ENCODE peak calls at places on chromosomes 7 and 10, in ten cellular contexts. One of them, this sample, is unnamed.

GRCh38 chr7:116614509-116615285 is 57.3 kb upstream of the MET start:
- DNase-seq in tibial artery: no peak
- DNase-seq in gastrocnemius medialis: no peak
- DNase-seq in heart right ventricle: no peak
- DNase-seq in HCT116: no peak
- DNase-seq in stomach: no peak
- DNase-seq in PC-9: no peak
- DNase-seq in fibroblast of lung: no peak
- DNase-seq in mammary epithelial cell: no peak
- DNase-seq in uterus: no peak
- DNase-seq in this sample: no peak

GRCh38 chr10:34985823-34986222 is 104.3 kb downstream of the CUL2 start:
- DNase-seq in uterus: no peak
- DNase-seq in HCT116: no peak
- DNase-seq in fibroblast of lung: no peak
- DNase-seq in heart right ventricle: no peak
- DNase-seq in tibial artery: no peak
- DNase-seq in mammary epithelial cell: no peak
- DNase-seq in PC-9: no peak
- DNase-seq in gastrocnemius medialis: no peak
- DNase-seq in stomach: no peak
- DNase-seq in this sample: no peak

GRCh38 chr10:69103784-69104183 is 15.9 kb downstream of the SRGN start:
- DNase-seq in uterus: no peak
- DNase-seq in tibial artery: no peak
- DNase-seq in heart right ventricle: peak; percentile 35
- DNase-seq in stomach: no peak
- DNase-seq in HCT116: no peak
- DNase-seq in mammary epithelial cell: no peak
- DNase-seq in PC-9: no peak
- DNase-seq in fibroblast of lung: no peak
- DNase-seq in gastrocnemius medialis: no peak
- DNase-seq in this sample: no peak

GRCh38 chr7:45872116-45873034 is 507 bp downstream of the CCDC201 start:
- DNase-seq in stomach: no peak
- DNase-seq in HCT116: no peak
- DNase-seq in heart right ventricle: no peak
- DNase-seq in gastrocnemius medialis: no peak
- DNase-seq in fibroblast of lung: no peak
- DNase-seq in uterus: no peak
- DNase-seq in PC-9: peak; percentile 35
- DNase-seq in tibial artery: no peak
- DNase-seq in mammary epithelial cell: no peak
- DNase-seq in this sample: no peak

GRCh38 chr7:40880581-40880980 is 745.8 kb downstream of the SUGCT start:
- DNase-seq in fibroblast of lung: peak; percentile 56
- DNase-seq in heart right ventricle: no peak
- DNase-seq in gastrocnemius medialis: no peak
- DNase-seq in HCT116: no peak
- DNase-seq in uterus: no peak
- DNase-seq in tibial artery: no peak
- DNase-seq in stomach: no peak
- DNase-seq in mammary epithelial cell: no peak
- DNase-seq in PC-9: no peak
- DNase-seq in this sample: no peak

GRCh38 chr7:128889121-128889520 is 21.4 kb downstream of the KCP start:
- DNase-seq in PC-9: peak; percentile 75
- DNase-seq in heart right ventricle: no peak
- DNase-seq in uterus: no peak
- DNase-seq in HCT116: no peak
- DNase-seq in fibroblast of lung: no peak
- DNase-seq in mammary epithelial cell: peak; percentile 59
- DNase-seq in gastrocnemius medialis: no peak
- DNase-seq in stomach: no peak
- DNase-seq in tibial artery: no peak
- DNase-seq in this sample: no peak

GRCh38 chr7:37277513-37277912 is 171.2 kb downstream of the ELMO1 start:
- DNase-seq in stomach: no peak
- DNase-seq in fibroblast of lung: no peak
- DNase-seq in heart right ventricle: no peak
- DNase-seq in uterus: no peak
- DNase-seq in gastrocnemius medialis: no peak
- DNase-seq in PC-9: no peak
- DNase-seq in tibial artery: no peak
- DNase-seq in HCT116: no peak
- DNase-seq in mammary epithelial cell: no peak
- DNase-seq in this sample: no peak

GRCh38 chr10:119737827-119738226 is 12.0 kb downstream of the INPP5F start:
- DNase-seq in gastrocnemius medialis: peak; percentile 47
- DNase-seq in mammary epithelial cell: peak; percentile 84
- DNase-seq in stomach: no peak
- DNase-seq in uterus: no peak
- DNase-seq in PC-9: peak; percentile 59
- DNase-seq in HCT116: peak; percentile 86
- DNase-seq in fibroblast of lung: peak; percentile 91
- DNase-seq in heart right ventricle: no peak
- DNase-seq in tibial artery: no peak
- DNase-seq in this sample: peak; percentile 89

GRCh38 chr7:69603937-69604494 is 5.7 kb downstream of the AUTS2 start:
- DNase-seq in stomach: no peak
- DNase-seq in uterus: no peak
- DNase-seq in PC-9: no peak
- DNase-seq in HCT116: no peak
- DNase-seq in gastrocnemius medialis: no peak
- DNase-seq in fibroblast of lung: no peak
- DNase-seq in mammary epithelial cell: no peak
- DNase-seq in heart right ventricle: no peak
- DNase-seq in tibial artery: no peak
- DNase-seq in this sample: no peak

GRCh38 chr10:93061594-93062498 is 1.2 kb downstream of the CYP26C1 start:
- DNase-seq in uterus: no peak
- DNase-seq in heart right ventricle: no peak
- DNase-seq in stomach: no peak
- DNase-seq in PC-9: no peak
- DNase-seq in gastrocnemius medialis: no peak
- DNase-seq in HCT116: no peak
- DNase-seq in mammary epithelial cell: no peak
- DNase-seq in tibial artery: no peak
- DNase-seq in fibroblast of lung: no peak
- DNase-seq in this sample: no peak

GRCh38 chr7:39265912-39266591 is 288.3 kb downstream of the POU6F2 start:
- DNase-seq in stomach: no peak
- DNase-seq in fibroblast of lung: no peak
- DNase-seq in gastrocnemius medialis: no peak
- DNase-seq in tibial artery: no peak
- DNase-seq in heart right ventricle: no peak
- DNase-seq in mammary epithelial cell: no peak
- DNase-seq in uterus: no peak
- DNase-seq in HCT116: no peak
- DNase-seq in PC-9: no peak
- DNase-seq in this sample: no peak

GRCh38 chr10:7773845-7774801 is 13.7 kb downstream of the KIN start:
- DNase-seq in gastrocnemius medialis: no peak
- DNase-seq in uterus: no peak
- DNase-seq in mammary epithelial cell: no peak
- DNase-seq in tibial artery: no peak
- DNase-seq in heart right ventricle: peak; percentile 28
- DNase-seq in fibroblast of lung: no peak
- DNase-seq in stomach: peak; percentile 91
- DNase-seq in PC-9: no peak
- DNase-seq in HCT116: no peak
- DNase-seq in this sample: no peak

GRCh38 chr10:46104071-46104585 is 58.1 kb upstream of the MSMB start:
- DNase-seq in HCT116: no peak
- DNase-seq in PC-9: no peak
- DNase-seq in tibial artery: no peak
- DNase-seq in uterus: no peak
- DNase-seq in fibroblast of lung: no peak
- DNase-seq in stomach: no peak
- DNase-seq in heart right ventricle: no peak
- DNase-seq in mammary epithelial cell: no peak
- DNase-seq in gastrocnemius medialis: no peak
- DNase-seq in this sample: no peak

GRCh38 chr10:132421377-132422168 is 24.6 kb downstream of the PWWP2B start:
- DNase-seq in mammary epithelial cell: no peak
- DNase-seq in heart right ventricle: peak; percentile 77
- DNase-seq in PC-9: peak; percentile 74
- DNase-seq in stomach: peak; percentile 90
- DNase-seq in gastrocnemius medialis: peak; percentile 77
- DNase-seq in fibroblast of lung: peak; percentile 40
- DNase-seq in uterus: peak; percentile 76
- DNase-seq in HCT116: no peak
- DNase-seq in tibial artery: peak; percentile 83
- DNase-seq in this sample: no peak

GRCh38 chr10:22615101-22615500 is 99.3 kb downstream of the PIP4K2A start:
- DNase-seq in mammary epithelial cell: no peak
- DNase-seq in stomach: no peak
- DNase-seq in heart right ventricle: no peak
- DNase-seq in tibial artery: no peak
- DNase-seq in gastrocnemius medialis: no peak
- DNase-seq in PC-9: no peak
- DNase-seq in fibroblast of lung: no peak
- DNase-seq in uterus: no peak
- DNase-seq in HCT116: no peak
- DNase-seq in this sample: no peak
- H3K4me1 ChIP-seq in mammary epithelial cell: peaks cover 19% of the 10 kb centered on the region
- H3K4me1 ChIP-seq in stomach: peaks cover 68% of the 10 kb centered on the region
- H3K4me1 ChIP-seq in heart right ventricle: peaks cover 39% of the 10 kb centered on the region
- H3K4me1 ChIP-seq in tibial artery: no peaks in the 10 kb centered on the region
- H3K4me1 ChIP-seq in gastrocnemius medialis: peaks cover 18% of the 10 kb centered on the region
- H3K4me1 ChIP-seq in PC-9: peaks cover 13% of the 10 kb centered on the region
- H3K4me1 ChIP-seq in fibroblast of lung: peaks cover 11% of the 10 kb centered on the region
- H3K4me1 ChIP-seq in uterus: no peaks in the 10 kb centered on the region
- H3K4me1 ChIP-seq in HCT116: peaks cover 55% of the 10 kb centered on the region
- H3K4me1 ChIP-seq in this sample: peaks cover 10% of the 10 kb centered on the region

DNA sequence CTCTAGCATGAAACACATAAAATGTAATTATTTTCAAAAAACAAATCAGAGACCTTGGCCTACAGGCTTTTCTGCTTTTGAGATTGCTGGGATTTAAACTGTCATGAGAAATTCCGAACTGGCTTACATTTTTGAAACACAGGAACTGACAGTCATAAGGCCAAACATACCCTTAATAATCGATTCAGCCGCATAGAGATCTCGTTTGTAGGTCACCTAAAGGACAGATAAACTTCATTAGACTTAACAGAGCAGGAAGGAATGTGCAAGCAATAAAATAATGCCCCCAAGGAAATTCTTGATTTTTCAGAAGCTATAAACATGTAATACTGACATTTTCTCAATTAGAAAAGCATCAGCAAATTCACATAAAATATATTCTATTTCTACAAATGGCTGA is 120.1 kb downstream of the CRPPA start:
- DNase-seq in stomach: no peak
- DNase-seq in tibial artery: no peak
- DNase-seq in fibroblast of lung: no peak
- DNase-seq in heart right ventricle: no peak
- DNase-seq in HCT116: no peak
- DNase-seq in mammary epithelial cell: no peak
- DNase-seq in gastrocnemius medialis: no peak
- DNase-seq in PC-9: no peak
- DNase-seq in uterus: no peak
- DNase-seq in this sample: no peak
- H3K27ac ChIP-seq in stomach: no peak overlapping the region
- H3K27ac ChIP-seq in tibial artery: no peak overlapping the region
- H3K27ac ChIP-seq in fibroblast of lung: no peak overlapping the region
- H3K27ac ChIP-seq in heart right ventricle: no peak overlapping the region
- H3K27ac ChIP-seq in HCT116: no peak overlapping the region
- H3K27ac ChIP-seq in mammary epithelial cell: no peak overlapping the region
- H3K27ac ChIP-seq in gastrocnemius medialis: no peak overlapping the region
- H3K27ac ChIP-seq in PC-9: no peak overlapping the region
- H3K27ac ChIP-seq in uterus: no peak overlapping the region
- H3K27ac ChIP-seq in this sample: no peak overlapping the region

DNA sequence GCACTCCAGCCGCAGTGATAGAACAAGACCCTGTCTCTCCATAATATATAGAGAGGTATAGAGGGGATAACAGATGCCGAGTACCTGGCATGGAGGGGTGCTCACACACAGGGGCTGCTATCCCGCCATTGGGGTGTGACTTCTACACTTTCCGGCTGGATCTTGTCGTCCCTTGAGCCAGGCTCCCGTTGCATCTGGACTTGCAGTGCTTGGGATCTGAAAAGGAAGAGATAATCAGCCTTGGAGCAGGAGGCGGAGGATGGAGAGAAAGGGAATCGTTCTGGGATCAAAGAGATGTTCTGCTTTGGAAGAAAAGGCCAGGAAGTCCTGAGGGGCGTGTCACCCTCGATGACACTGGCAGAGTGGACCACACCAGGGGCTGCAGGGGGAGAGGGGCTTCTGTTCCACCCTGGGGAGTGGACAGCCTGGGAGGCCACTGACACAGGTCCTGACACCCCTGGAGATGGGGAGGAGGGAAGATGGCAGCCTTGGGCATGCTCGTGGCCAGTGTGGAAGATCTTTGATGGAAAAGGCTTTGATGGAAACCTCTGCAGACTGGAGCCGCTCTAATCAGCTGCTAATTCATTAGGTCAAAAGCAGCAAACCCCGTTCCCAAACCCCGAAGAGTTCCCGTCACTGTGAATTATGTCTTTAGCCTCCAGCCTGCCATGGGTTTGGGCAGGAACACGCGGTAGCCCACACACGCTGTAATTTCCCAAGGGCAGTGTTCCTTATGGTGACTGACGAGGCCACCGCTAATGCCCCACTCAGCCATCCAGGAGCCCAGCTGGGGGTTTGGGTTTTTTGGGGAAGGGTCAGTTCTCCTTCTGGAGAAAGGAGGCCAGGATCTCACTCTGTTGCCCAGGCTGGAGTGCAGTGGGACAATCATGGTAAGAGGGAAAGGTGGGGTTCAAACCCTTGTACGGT is 85.0 kb downstream of the CARD11 start:
- DNase-seq in PC-9: no peak
- DNase-seq in mammary epithelial cell: no peak
- DNase-seq in stomach: no peak
- DNase-seq in HCT116: no peak
- DNase-seq in fibroblast of lung: no peak
- DNase-seq in uterus: no peak
- DNase-seq in tibial artery: no peak
- DNase-seq in heart right ventricle: no peak
- DNase-seq in gastrocnemius medialis: no peak
- DNase-seq in this sample: no peak
- H3K4me1 ChIP-seq in PC-9: peaks cover 36% of the 10 kb centered on the region
- H3K4me1 ChIP-seq in mammary epithelial cell: peaks cover 32% of the 10 kb centered on the region
- H3K4me1 ChIP-seq in stomach: no peaks in the 10 kb centered on the region
- H3K4me1 ChIP-seq in HCT116: peaks cover 22% of the 10 kb centered on the region
- H3K4me1 ChIP-seq in fibroblast of lung: no peaks in the 10 kb centered on the region
- H3K4me1 ChIP-seq in uterus: no peaks in the 10 kb centered on the region
- H3K4me1 ChIP-seq in tibial artery: no peaks in the 10 kb centered on the region
- H3K4me1 ChIP-seq in heart right ventricle: no peaks in the 10 kb centered on the region
- H3K4me1 ChIP-seq in gastrocnemius medialis: no peaks in the 10 kb centered on the region
- H3K4me1 ChIP-seq in this sample: peaks cover 12% of the 10 kb centered on the region

DNA sequence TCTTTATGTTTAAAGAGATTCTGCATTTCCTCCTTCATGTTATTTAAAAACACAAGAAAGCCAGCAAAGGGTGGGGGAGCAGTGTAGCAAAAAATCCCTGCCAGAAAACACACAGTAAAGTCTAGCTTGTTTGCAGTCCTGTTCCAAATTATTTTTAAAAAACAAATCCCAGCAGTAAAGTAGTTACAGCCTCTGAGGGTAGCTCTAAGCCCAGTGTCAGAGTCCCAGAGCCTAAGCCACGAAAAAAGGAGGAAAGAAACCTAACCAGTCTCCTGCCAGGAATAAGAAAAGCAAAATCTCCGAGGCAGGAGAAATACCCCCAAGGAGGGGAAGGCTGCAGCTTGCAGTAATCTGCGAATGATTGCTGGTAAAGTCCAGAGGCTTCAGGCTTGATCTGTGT is 219.7 kb upstream of the CELF2 start:
- DNase-seq in mammary epithelial cell: no peak
- DNase-seq in tibial artery: no peak
- DNase-seq in heart right ventricle: no peak
- DNase-seq in stomach: no peak
- DNase-seq in gastrocnemius medialis: no peak
- DNase-seq in PC-9: no peak
- DNase-seq in HCT116: no peak
- DNase-seq in fibroblast of lung: no peak
- DNase-seq in uterus: no peak
- DNase-seq in this sample: no peak
- H3K27ac ChIP-seq in mammary epithelial cell: no peak overlapping the region
- H3K27ac ChIP-seq in tibial artery: peak overlapping the region; percentile 94
- H3K27ac ChIP-seq in heart right ventricle: peak overlapping the region; percentile 91
- H3K27ac ChIP-seq in stomach: peak overlapping the region; percentile 75
- H3K27ac ChIP-seq in gastrocnemius medialis: peak overlapping the region; percentile 62
- H3K27ac ChIP-seq in PC-9: no peak overlapping the region
- H3K27ac ChIP-seq in HCT116: no peak overlapping the region
- H3K27ac ChIP-seq in fibroblast of lung: peak overlapping the region; percentile 2
- H3K27ac ChIP-seq in uterus: peak overlapping the region; percentile 93
- H3K27ac ChIP-seq in this sample: peak overlapping the region; percentile 71

This sample was measured in foreskin keratinocyte.